ENCODE peak calls at places on chromosomes 1 and 21, in six cellular contexts. F is A673, D is D721Med, G is epithelial cell of esophagus, N is sigmoid colon, Q is heart left ventricle. W is an unnamed sample.

GRCh38 chr1:168507271-168507670 is 36.5 kb downstream of the XCL2 start:
- DNase-seq in F (no peak), D (no peak), N (no peak), G (peak; percentile 60), Q (no peak), W (no peak)

GRCh38 chr1:161872506-161872905 is 106.4 kb downstream of the ATF6 start:
- DNase-seq in G (no peak), Q (no peak), F (no peak), N (no peak), D (no peak), W (no peak)

GRCh38 chr1:56578963-56579875 is at the start of gene PLPP3:
- DNase-seq in N (peak; percentile 95), D (peak; percentile 27), Q (peak; percentile 87), G (peak; percentile 87), F (peak; percentile 76), W (peak; percentile 96)

GRCh38 chr1:125065092-125065820 is 3880.5 kb downstream of the SRGAP2C start:
- DNase-seq in G (no peak), D (no peak), F (no peak), Q (no peak), N (peak; percentile 49), W (no peak)

GRCh38 chr1:7760245-7760644 is 10.9 kb upstream of the VAMP3 start:
- DNase-seq in Q (no peak), G (no peak), D (no peak), F (no peak), N (no peak), W (no peak)

GRCh38 chr1:101051688-101052638 is 26.4 kb upstream of the DPH5 start:
- DNase-seq in Q (no peak), D (no peak), N (no peak), G (no peak), F (no peak), W (no peak)

GRCh38 chr1:104801344-104801743 is 1051.6 kb downstream of the AMY1C start:
- DNase-seq in N (no peak), F (no peak), D (no peak), G (no peak), Q (no peak), W (no peak)

GRCh38 chr21:26433386-26433785 is 139.7 kb downstream of the CYYR1 start:
- DNase-seq in Q (no peak), N (no peak), F (no peak), D (no peak), G (no peak), W (no peak)

GRCh38 chr1:29849038-29849750 is 612.9 kb downstream of the PTPRU start:
- DNase-seq in Q (no peak), G (peak; percentile 40), N (no peak), D (no peak), F (peak; percentile 68), W (peak; percentile 10)

GRCh38 chr1:1169429-1170214 is 4.1 kb upstream of the TTLL10 start:
- DNase-seq in F (no peak), N (no peak), Q (no peak), G (no peak), D (no peak), W (no peak)

GRCh38 chr1:62283361-62283760 is 35.9 kb downstream of the KANK4 start:
- DNase-seq in F (no peak), N (no peak), Q (no peak), G (no peak), D (no peak), W (no peak)

GRCh38 chr1:53519412-53519811 is 60.2 kb downstream of the DMRTB1 start:
- DNase-seq in D (no peak), F (no peak), Q (no peak), G (no peak), N (no peak), W (peak; percentile 23)

GRCh38 chr1:180247061-180247460 is 17.0 kb downstream of the LHX4 start:
- DNase-seq in G (peak; percentile 23), N (peak; percentile 22), D (no peak), F (no peak), Q (no peak), W (no peak)

GRCh38 chr1:53715478-53715877 is 23.5 kb downstream of the GLIS1 start:
- DNase-seq in D (no peak), Q (no peak), N (no peak), G (peak; percentile 31), F (peak; percentile 7), W (no peak)

GRCh38 chr1:48611841-48612240 is 139.8 kb upstream of the SPATA6 start:
- DNase-seq in N (no peak), Q (no peak), F (no peak), G (no peak), D (no peak), W (no peak)

GRCh38 chr1:92536593-92537332 is 50.0 kb upstream of the GFI1 start:
- DNase-seq in D (no peak), Q (no peak), G (peak; percentile 2), N (no peak), F (no peak), W (peak; percentile 45)

GRCh38 chr1:185632659-185633428 is 101.3 kb upstream of the HMCN1 start:
- DNase-seq in Q (no peak), N (no peak), D (no peak), F (no peak), G (peak; percentile 82), W (peak; percentile 65)

GRCh38 chr1:2921970-2922686 is 99.1 kb upstream of the ACTRT2 start:
- DNase-seq in N (no peak), D (no peak), Q (no peak), G (no peak), F (peak; percentile 10), W (no peak)

GRCh38 chr1:223363856-223364684 is at the start of gene SUSD4:
- DNase-seq in D (peak; percentile 50), F (peak; percentile 52), N (no peak), G (no peak), Q (peak; percentile 29), W (no peak)

GRCh38 chr1:186050360-186050759 is 316.2 kb downstream of the HMCN1 start:
- DNase-seq in N (no peak), D (no peak), F (no peak), Q (no peak), G (peak; percentile 76), W (peak; percentile 21)

GRCh38 chr1:26066857-26067256 is 573 bp downstream of the TRIM63 start:
- DNase-seq in F (no peak), Q (peak; percentile 83), G (no peak), D (no peak), N (no peak), W (no peak)

GRCh38 chr1:80925130-80925780 is 875.5 kb upstream of the ADGRL2 start:
- DNase-seq in F (no peak), G (no peak), N (no peak), Q (no peak), D (no peak), W (no peak)

GRCh38 chr1:173502104-173502503 is 25.0 kb downstream of the PRDX6 start:
- DNase-seq in F (no peak), N (no peak), Q (no peak), G (no peak), D (no peak), W (no peak)

GRCh38 chr1:244048566-244049141 is 2.4 kb upstream of the ZBTB18 start:
- DNase-seq in N (no peak), D (no peak), Q (no peak), F (no peak), G (no peak), W (no peak)

GRCh38 chr21:45939521-45940045 is 42.0 kb upstream of the COL6A1 start:
- DNase-seq in Q (no peak), D (no peak), N (no peak), G (no peak), F (no peak), W (no peak)

GRCh38 chr1:221715321-221716169 is 26.3 kb downstream of the DUSP10 start:
- DNase-seq in Q (no peak), D (no peak), N (no peak), F (peak; percentile 1), G (peak; percentile 63), W (peak; percentile 65)

GRCh38 chr1:90810681-90811080 is 93.6 kb upstream of the BARHL2 start:
- DNase-seq in D (no peak), Q (no peak), F (no peak), G (no peak), N (no peak), W (no peak)

GRCh38 chr1:150268342-150268705 is 492 bp downstream of the APH1A start:
- DNase-seq in F (no peak), G (peak; percentile 65), N (peak; percentile 75), D (no peak), Q (peak; percentile 40), W (no peak)

GRCh38 chr21:14736162-14736561 is 190.0 kb upstream of the SAMSN1 start:
- DNase-seq in Q (no peak), G (no peak), D (no peak), N (no peak), F (no peak), W (no peak)

GRCh38 chr1:195328681-195329080 is 1279.6 kb downstream of the KCNT2 start:
- DNase-seq in F (no peak), N (no peak), Q (no peak), D (no peak), G (no peak), W (no peak)

GRCh38 chr1:195328102-195328501 is 1280.1 kb downstream of the KCNT2 start:
- DNase-seq in F (no peak), D (no peak), N (no peak), Q (no peak), G (peak; percentile 36), W (no peak)

GRCh38 chr1:195326325-195326724 is 1281.9 kb downstream of the KCNT2 start:
- DNase-seq in F (peak; percentile 2), Q (no peak), N (no peak), G (no peak), D (no peak), W (no peak)

GRCh38 chr1:195325181-195325580 is 1283.1 kb downstream of the KCNT2 start:
- DNase-seq in G (no peak), D (no peak), N (no peak), Q (no peak), F (no peak), W (no peak)

GRCh38 chr1:195327361-195327760 is 1280.9 kb downstream of the KCNT2 start:
- DNase-seq in F (no peak), G (no peak), Q (no peak), D (no peak), N (no peak), W (no peak)
- TF ChIP-seq CTCF in F (no peak), G (no peak), Q (no peak), D (no peak), N (no peak), W (no peak)

DNA sequence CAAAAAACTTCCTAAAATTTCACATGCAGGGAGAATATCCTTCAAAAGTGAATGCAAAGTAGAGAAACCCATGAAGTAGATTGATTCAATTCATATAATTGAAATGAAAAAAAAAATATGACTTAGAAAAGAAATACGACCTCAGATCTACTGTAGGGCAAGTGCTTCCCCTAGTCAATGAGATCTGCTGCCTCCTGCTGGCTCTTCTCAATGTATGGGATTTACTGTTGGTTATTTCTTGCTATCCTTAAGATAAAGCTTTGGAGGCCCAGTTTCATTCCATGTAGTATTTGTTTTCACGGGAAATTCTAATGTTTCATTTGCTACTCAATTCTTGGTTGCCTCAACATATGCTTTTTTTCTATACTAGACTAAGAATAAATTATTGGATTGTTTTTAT is 46.2 kb downstream of the ZNF648 start:
- DNase-seq in D (no peak), N (no peak), Q (no peak), G (peak; percentile 9), F (no peak), W (no peak)
- TF ChIP-seq CTCF in D (no peak), N (no peak), Q (peak; percentile 27), G (peak; percentile 6), F (peak; percentile 17), W (no peak)

GRCh38 chr1:44835738-44836675 is 7.0 kb downstream of the PTCH2 start:
- DNase-seq in G (peak; percentile 85), N (peak; percentile 87), Q (peak; percentile 86), D (peak; percentile 62), F (peak; percentile 82), W (peak; percentile 84)
- TF ChIP-seq CTCF in G (peak; percentile 93), N (peak; percentile 76), Q (peak; percentile 88), D (peak; percentile 88), F (peak; percentile 93), W (peak; percentile 91)

GRCh38 chr1:154906621-154907081 is 29.9 kb downstream of the PMVK start:
- DNase-seq in N (peak; percentile 21), D (no peak), Q (no peak), G (peak; percentile 62), F (no peak), W (no peak)
- TF ChIP-seq CTCF in N (peak; percentile 33), D (peak; percentile 51), Q (peak; percentile 42), G (peak; percentile 70), F (peak; percentile 37), W (peak; percentile 26)

W was measured in astrocyte of the spinal cord.